ENCODE peak calls at places on chromosomes 12 and 14, in four cellular contexts. C, U, H and T are unnamed samples.

GRCh38 chr12:59708059-59708458 is 112.2 kb downstream of the SLC16A7 start:
- DNase-seq in C (no peak), U (no peak), H (peak; percentile 55), T (no peak)

GRCh38 chr12:71139153-71139735 is 18.6 kb downstream of the TSPAN8 start:
- DNase-seq in C (peak; percentile 34), U (no peak), H (no peak), T (no peak)

GRCh38 chr14:30069536-30069935 is 141.9 kb upstream of the PRKD1 start:
- DNase-seq in C (no peak), U (no peak), H (no peak), T (no peak)

GRCh38 chr12:123571343-123571813 is 13.0 kb upstream of the TMED2 start:
- DNase-seq in C (peak; percentile 16), U (no peak), H (peak; percentile 76), T (peak; percentile 80)

GRCh38 chr12:45849289-45849688 is 119.8 kb downstream of the ARID2 start:
- DNase-seq in C (no peak), U (no peak), H (no peak), T (no peak)

GRCh38 chr14:35385042-35385839 is 19.3 kb downstream of the NFKBIA start:
- DNase-seq in C (peak; percentile 75), U (peak; percentile 79), H (peak; percentile 95), T (no peak)

GRCh38 chr14:34604990-34605389 is 25.0 kb downstream of the SNX6 start:
- DNase-seq in C (no peak), U (no peak), H (no peak), T (no peak)

GRCh38 chr14:103879570-103880333 is 32.4 kb upstream of the PPP1R13B start:
- DNase-seq in C (peak; percentile 84), U (peak; percentile 93), H (no peak), T (no peak)

GRCh38 chr12:104154286-104154685 is 16.3 kb upstream of the NFYB start:
- DNase-seq in C (no peak), U (no peak), H (no peak), T (no peak)

GRCh38 chr14:75647650-75648049 is 13.0 kb downstream of the ERG28 start:
- DNase-seq in C (no peak), U (peak; percentile 89), H (no peak), T (no peak)

GRCh38 chr14:99235578-99235977 is 36.4 kb downstream of the BCL11B start:
- DNase-seq in C (no peak), U (no peak), H (no peak), T (no peak)

GRCh38 chr14:97120204-97121120 is 323.3 kb downstream of the VRK1 start:
- DNase-seq in C (no peak), U (no peak), H (peak; percentile 84), T (no peak)

GRCh38 chr12:102958073-102958829 is 777 bp downstream of the ASCL1 start:
- DNase-seq in C (no peak), U (no peak), H (peak; percentile 8), T (no peak)

GRCh38 chr12:9064815-9065606 is 50.7 kb downstream of the A2M start:
- DNase-seq in C (peak; percentile 87), U (peak; percentile 95), H (peak; percentile 3), T (peak; percentile 86)

GRCh38 chr14:68589447-68590232 is 203.2 kb downstream of the ZFP36L1 start:
- DNase-seq in C (peak; percentile 42), U (no peak), H (peak; percentile 68), T (peak; percentile 76)

GRCh38 chr12:57614178-57614947 is 3.1 kb downstream of the ARHGEF25 start:
- DNase-seq in C (no peak), U (no peak), H (no peak), T (no peak)

GRCh38 chr12:52166672-52167071 is 25.1 kb downstream of the KRT80 start:
- DNase-seq in C (no peak), U (no peak), H (no peak), T (no peak)

GRCh38 chr14:66596241-66596985 is 88.5 kb downstream of the GPHN start:
- DNase-seq in C (no peak), U (no peak), H (no peak), T (no peak)

GRCh38 chr12:58046281-58046680 is 104.9 kb downstream of the ATP23 start:
- DNase-seq in C (no peak), U (no peak), H (peak; percentile 32), T (no peak)

GRCh38 chr14:52922656-52923055 is 28.2 kb downstream of the FERMT2 start:
- DNase-seq in C (no peak), U (no peak), H (peak; percentile 47), T (no peak)

GRCh38 chr12:94353130-94353529 is 106.5 kb downstream of the CEP83 start:
- DNase-seq in C (no peak), U (no peak), H (no peak), T (no peak)

GRCh38 chr14:72366619-72367018 is 434.4 kb downstream of the RGS6 start:
- DNase-seq in C (no peak), U (no peak), H (no peak), T (no peak)

GRCh38 chr14:92668266-92668973 is 80.0 kb downstream of the LGMN start:
- DNase-seq in C (no peak), U (no peak), H (no peak), T (no peak)

GRCh38 chr14:75861161-75861621 is 120.6 kb downstream of the TGFB3 start:
- DNase-seq in C (no peak), U (no peak), H (peak; percentile 70), T (no peak)

GRCh38 chr14:67397536-67397935 is 14.4 kb downstream of the PLEK2 start:
- DNase-seq in C (no peak), U (no peak), H (no peak), T (no peak)

GRCh38 chr14:55381040-55381439 is 30.6 kb downstream of the ATG14 start:
- DNase-seq in C (no peak), U (no peak), H (no peak), T (no peak)

GRCh38 chr14:96235426-96235825 is 20.6 kb upstream of the BDKRB1 start:
- DNase-seq in C (no peak), U (no peak), H (no peak), T (no peak)

GRCh38 chr12:124919646-124920352 is 5.3 kb upstream of the UBC start:
- DNase-seq in C (no peak), U (no peak), H (peak; percentile 74), T (no peak)

GRCh38 chr12:122336015-122336946 is 70.0 kb upstream of the VPS33A start:
- DNase-seq in C (peak; percentile 22), U (no peak), H (peak; percentile 23), T (no peak)

GRCh38 chr14:67526676-67527459 is 6.2 kb upstream of the PLEKHH1 start:
- DNase-seq in C (peak; percentile 49), U (no peak), H (peak; percentile 54), T (no peak)